ENCODE peak calls at places on chromosomes 2 and 18, in four cellular contexts. H is left kidney, V is NCI-H1105, G is tibial nerve. C is an unnamed sample.
A peak's percentile ranks its signal among the peaks of the same experiment; 100 is the strongest.

GRCh38 chr18:8657050-8657820 is 48.0 kb downstream of the RAB12 start:
- DNase-seq in H (no peak), V (no peak), G (no peak), C (no peak)

GRCh38 chr2:3662239-3662638 is 4.2 kb downstream of the ALLC start:
- DNase-seq in H (no peak), V (no peak), G (no peak), C (no peak)

GRCh38 chr2:120722603-120723421 is 12.9 kb upstream of the GLI2 start:
- DNase-seq in H (no peak), V (no peak), G (no peak), C (peak; percentile 66)

GRCh38 chr2:198657520-198658121 is 800.1 kb downstream of the SATB2 start:
- DNase-seq in H (peak; percentile 51), V (peak; percentile 6), G (no peak), C (no peak)

GRCh38 chr2:31675485-31675901 is 94.8 kb upstream of the SRD5A2 start:
- DNase-seq in H (no peak), V (no peak), G (no peak), C (no peak)

GRCh38 chr2:238973038-238973772 is 125.3 kb downstream of the TWIST2 start:
- DNase-seq in H (no peak), V (no peak), G (no peak), C (no peak)

GRCh38 chr2:237449193-237449797 is 35.3 kb upstream of the COL6A3 start:
- DNase-seq in H (peak; percentile 49), V (no peak), G (peak; percentile 55), C (no peak)

GRCh38 chr18:26771524-26771923 is 94.0 kb downstream of the AQP4 start:
- DNase-seq in H (peak; percentile 45), V (no peak), G (no peak), C (no peak)

GRCh38 chr2:231394201-231395141 is 1.0 kb upstream of the B3GNT7 start:
- DNase-seq in H (peak; percentile 67), V (no peak), G (no peak), C (no peak)

GRCh38 chr2:186540971-186541370 is 48.9 kb upstream of the ITGAV start:
- DNase-seq in H (no peak), V (no peak), G (no peak), C (no peak)

GRCh38 chr2:46071074-46071473 is 226.1 kb upstream of the EPAS1 start:
- DNase-seq in H (no peak), V (no peak), G (no peak), C (no peak)

GRCh38 chr2:61727746-61728145 is 126.1 kb downstream of the FAM161A start:
- DNase-seq in H (no peak), V (no peak), G (no peak), C (no peak)

GRCh38 chr2:134231965-134232340 is 21.9 kb upstream of the MGAT5 start:
- DNase-seq in H (no peak), V (no peak), G (no peak), C (no peak)

GRCh38 chr2:134774786-134775641 is 56.2 kb upstream of the TMEM163 start:
- DNase-seq in H (no peak), V (no peak), G (no peak), C (no peak)

GRCh38 chr18:2134364-2134763 is 436.9 kb downstream of the METTL4 start:
- DNase-seq in H (no peak), V (no peak), G (no peak), C (no peak)

GRCh38 chr2:235024191-235024611 is 72.4 kb downstream of the SH3BP4 start:
- DNase-seq in H (no peak), V (no peak), G (no peak), C (no peak)

GRCh38 chr18:22935431-22935830 is 2.3 kb downstream of the RBBP8 start:
- DNase-seq in H (no peak), V (no peak), G (no peak), C (no peak)

GRCh38 chr18:79393181-79393598 is 2.5 kb upstream of the NFATC1 start:
- DNase-seq in H (peak; percentile 46), V (peak; percentile 49), G (peak; percentile 12), C (no peak)

GRCh38 chr18:12254137-12254819 is at the start of gene CIDEA:
- DNase-seq in H (peak; percentile 78), V (peak; percentile 8), G (no peak), C (peak; percentile 68)

GRCh38 chr2:187900023-187900422 is 345.8 kb upstream of the TFPI start:
- DNase-seq in H (no peak), V (no peak), G (no peak), C (no peak)

GRCh38 chr2:199136681-199137080 is 321.1 kb downstream of the SATB2 start:
- DNase-seq in H (no peak), V (no peak), G (no peak), C (no peak)

GRCh38 chr2:42091671-42092070 is 43.9 kb downstream of the PKDCC start:
- DNase-seq in H (no peak), V (no peak), G (no peak), C (no peak)

GRCh38 chr2:118576109-118576855 is 271.2 kb downstream of the EN1 start:
- DNase-seq in H (no peak), V (no peak), G (no peak), C (no peak)

GRCh38 chr2:27715318-27716165 is 51.9 kb downstream of the SLC4A1AP start:
- DNase-seq in H (peak; percentile 84), V (peak; percentile 17), G (no peak), C (peak; percentile 89)

GRCh38 chr2:190713476-190713875 is 64.6 kb downstream of the NAB1 start:
- DNase-seq in H (no peak), V (no peak), G (no peak), C (no peak)

GRCh38 chr2:96209729-96210085 is 1.1 kb upstream of the STARD7 start:
- DNase-seq in H (no peak), V (no peak), G (no peak), C (no peak)

GRCh38 chr2:43105586-43106562 is 120.5 kb downstream of the ZFP36L2 start:
- DNase-seq in H (peak; percentile 67), V (no peak), G (no peak), C (no peak)